ENCODE peak calls at places on chromosomes 16 and 17, in five cellular contexts. D, J, L, F and U are unnamed samples.

GRCh38 chr16:57859331-57859730 is 57.0 kb upstream of the KIFC3 start:
- DNase-seq in D (no peak), L (no peak), F (peak), J (no peak), U (no peak)

GRCh38 chr17:76199466-76199865 is 40.8 kb downstream of the RNF157 start:
- DNase-seq in L (peak), F (peak), D (no peak), J (no peak), U (no peak)

GRCh38 chr16:52677487-52677886 is 130.5 kb upstream of the TOX3 start:
- DNase-seq in J (no peak), F (no peak), D (no peak), L (no peak), U (no peak)

GRCh38 chr16:80894091-80894490 is 89.7 kb upstream of the CDYL2 start:
- DNase-seq in J (no peak), D (no peak), F (no peak), L (no peak), U (no peak)

GRCh38 chr17:39098474-39099090 is 52.9 kb downstream of the PLXDC1 start:
- DNase-seq in D (no peak), J (no peak), F (no peak), L (no peak), U (no peak)

GRCh38 chr17:71726320-71726719 is 394.5 kb upstream of the SOX9 start:
- DNase-seq in D (no peak), J (no peak), F (no peak), L (no peak), U (no peak)

GRCh38 chr17:4127555-4127954 is 15.3 kb downstream of the ZZEF1 start:
- DNase-seq in D (no peak), L (no peak), F (no peak), J (no peak), U (no peak)

GRCh38 chr16:84952335-84953050 is 58.8 kb downstream of the ZDHHC7 start:
- DNase-seq in L (peak), J (peak), D (peak), F (peak), U (no peak)

GRCh38 chr16:50712568-50712914 is 19.1 kb downstream of the NOD2 start:
- DNase-seq in D (no peak), F (no peak), L (no peak), J (no peak), U (no peak)

GRCh38 chr16:7363397-7364053 is 30.9 kb downstream of the RBFOX1 start:
- DNase-seq in F (no peak), L (no peak), J (peak), D (no peak), U (no peak)

GRCh38 chr16:56360117-56361008 is 65.0 kb downstream of the AMFR start:
- DNase-seq in L (no peak), J (no peak), D (no peak), F (peak), U (no peak)

GRCh38 chr17:76009969-76010661 is 9.5 kb downstream of the CDK3 start:
- DNase-seq in L (no peak), D (no peak), F (no peak), J (no peak), U (no peak)

GRCh38 chr17:19716108-19717030 is at the start of gene SLC47A2:
- DNase-seq in F (no peak), D (no peak), L (no peak), J (no peak), U (no peak)

GRCh38 chr17:57553991-57554825 is 190.9 kb downstream of the CCDC182 start:
- DNase-seq in J (no peak), F (peak), L (no peak), D (peak), U (no peak)

GRCh38 chr17:81210868-81211267 is 11.9 kb downstream of the CEP131 start:
- DNase-seq in F (no peak), L (no peak), D (no peak), J (no peak), U (no peak)

GRCh38 chr16:85133290-85133599 is 21.0 kb upstream of the CIBAR2 start:
- DNase-seq in J (no peak), L (no peak), F (no peak), D (no peak), U (no peak)

GRCh38 chr17:40936976-40937375 is 470 bp downstream of the KRT23 start:
- DNase-seq in J (no peak), L (no peak), D (no peak), F (no peak), U (no peak)

GRCh38 chr16:87324411-87325275 is 7.5 kb upstream of the C16orf95 start:
- DNase-seq in J (no peak), L (peak), F (peak), D (no peak), U (no peak)

DNA sequence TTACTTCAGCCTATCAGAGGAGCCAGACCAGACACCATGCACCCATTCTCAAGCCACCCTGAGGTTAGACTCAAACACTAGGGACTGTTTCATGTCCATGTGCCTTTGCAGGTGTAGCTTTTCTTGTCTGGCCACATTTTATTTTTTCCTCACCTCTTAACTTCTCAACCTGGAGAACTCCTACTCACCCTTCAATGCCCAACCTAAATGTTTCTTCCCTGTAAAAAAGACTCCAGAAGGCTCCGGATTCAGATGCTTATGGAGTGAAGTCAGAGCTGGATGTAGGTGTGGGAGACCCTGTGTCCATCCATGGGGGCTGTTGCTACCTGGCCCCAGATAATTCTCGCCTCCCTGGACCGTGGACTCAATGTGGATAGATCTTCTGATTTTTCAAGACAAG is 44.0 kb upstream of the NLRP1 start:
- DNase-seq in J (no peak), L (no peak), D (no peak), F (no peak), U (no peak)
- TF ChIP-seq CTCF in J (no peak), L (no peak), D (no peak), F (no peak), U (no peak)

DNA sequence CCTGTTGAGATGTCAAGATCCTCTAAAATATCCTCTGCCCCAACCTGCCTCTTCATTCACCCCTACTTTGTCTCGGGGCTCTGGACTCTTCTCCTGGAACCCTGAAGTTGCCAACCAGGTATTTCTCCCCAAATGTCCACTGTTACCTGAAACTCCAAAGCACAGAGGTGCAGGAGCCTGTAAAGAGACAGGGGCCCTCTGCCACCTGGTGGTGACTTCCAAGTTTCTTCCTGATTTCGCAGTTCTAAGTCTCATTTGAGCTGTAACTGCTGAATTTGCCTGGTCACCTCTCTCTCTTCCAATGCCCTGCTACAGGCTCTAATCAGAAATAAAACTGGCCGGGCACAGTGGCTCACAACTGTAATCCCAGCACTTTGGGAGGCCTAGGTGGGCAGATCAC is 77.1 kb upstream of the RCVRN start:
- DNase-seq in J (no peak), F (no peak), L (no peak), D (no peak), U (no peak)
- TF ChIP-seq CTCF in J (no peak), F (peak), L (no peak), D (peak), U (no peak)

DNA sequence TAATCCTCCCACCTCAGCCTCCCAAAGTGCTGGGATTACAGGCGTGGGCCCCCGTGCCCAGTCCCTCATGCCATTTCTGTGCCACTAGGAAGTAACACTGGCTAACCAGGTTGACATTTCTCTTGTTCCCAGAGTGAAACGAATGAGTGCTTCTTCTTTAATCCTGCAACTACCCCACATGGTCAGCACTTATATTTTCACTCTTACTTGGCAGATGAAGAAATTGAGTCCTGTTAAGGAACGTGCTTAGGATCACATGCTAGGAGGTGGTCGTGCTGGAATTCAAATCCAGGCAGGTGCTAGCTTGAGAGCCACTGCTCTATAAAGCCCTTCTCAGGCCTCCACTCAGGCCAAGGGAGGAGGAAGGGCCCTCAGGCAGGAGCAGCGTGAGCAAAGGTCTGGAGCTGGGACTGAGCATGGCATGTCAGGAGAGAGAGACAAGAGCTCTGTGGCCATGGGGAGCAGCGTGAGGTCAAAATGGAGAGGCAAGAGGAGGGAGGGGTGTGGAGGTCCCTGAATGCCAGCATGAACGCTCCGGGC is 18.5 kb upstream of the RMI2 start:
- DNase-seq in L (no peak), F (no peak), D (no peak), J (no peak), U (no peak)
- TF ChIP-seq CTCF in L (no peak), F (no peak), D (no peak), J (no peak), U (no peak)

GRCh38 chr16:55256412-55257016 is 67.5 kb upstream of the IRX6 start:
- DNase-seq in L (no peak), J (no peak), D (no peak), F (no peak), U (no peak)

GRCh38 chr16:55255890-55256289 is 68.1 kb upstream of the IRX6 start:
- DNase-seq in F (no peak), D (no peak), J (no peak), L (no peak), U (no peak)

GRCh38 chr16:55261301-55261700 is 62.7 kb upstream of the IRX6 start:
- DNase-seq in J (no peak), D (no peak), L (no peak), F (no peak), U (no peak)

GRCh38 chr16:55253987-55254386 is 70.0 kb upstream of the IRX6 start:
- DNase-seq in F (no peak), L (no peak), D (no peak), J (no peak), U (no peak)

DNA sequence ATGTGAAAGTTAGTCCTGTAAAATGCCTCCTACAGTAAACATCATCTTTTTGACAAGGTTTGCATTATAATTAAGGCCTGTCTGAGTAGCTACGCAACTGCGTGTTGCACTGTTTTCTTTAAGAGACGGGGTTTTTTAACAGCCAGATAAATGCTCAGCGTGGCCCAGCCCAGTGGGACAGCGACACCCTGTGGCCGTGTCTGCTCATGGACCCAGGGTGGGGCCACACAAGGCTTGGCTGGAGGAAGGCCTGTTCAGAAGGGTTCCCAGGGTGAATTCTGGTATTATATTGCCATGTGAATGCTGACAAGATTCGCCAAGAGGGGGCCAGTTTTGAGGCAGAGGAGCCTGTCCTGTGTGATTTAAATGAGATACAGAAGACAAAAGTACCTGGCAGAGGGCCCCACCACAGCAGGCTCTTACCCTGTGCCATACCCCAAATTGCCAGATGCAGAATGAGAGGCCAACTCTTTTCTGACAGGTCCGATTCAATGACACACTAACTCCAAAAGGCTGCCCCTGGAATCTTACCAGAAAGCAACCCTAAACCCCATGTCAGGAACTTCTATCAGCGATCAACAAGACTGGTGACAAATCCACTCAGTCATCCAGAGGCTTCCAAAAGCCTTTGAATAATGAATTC is 65.9 kb upstream of the IRX6 start:
- DNase-seq in L (no peak), D (no peak), J (peak), F (peak), U (no peak)
- TF ChIP-seq CTCF in L (no peak), D (no peak), J (peak), F (peak), U (peak)

GRCh38 chr17:79721993-79722671 is 8.6 kb upstream of the ENPP7 start:
- DNase-seq in F (no peak), J (no peak), D (no peak), L (no peak), U (no peak)
- TF ChIP-seq CTCF in F (peak), J (no peak), D (peak), L (no peak), U (no peak)